ENCODE peak calls at places on chromosome 12, in four cellular contexts. W, C, Z and O are unnamed samples.

GRCh38 chr12:50981319-50982239 is 29.2 kb downstream of the HIGD1C start:
- DNase-seq in Z (no peak), W (no peak), C (no peak), O (no peak)

GRCh38 chr12:98698603-98699463 is 53.7 kb downstream of the APAF1 start:
- DNase-seq in C (peak; percentile 10), W (peak; percentile 37), Z (peak; percentile 72), O (peak; percentile 4)

GRCh38 chr12:9697619-9698018 is 28.1 kb downstream of the CLEC2D start:
- DNase-seq in Z (no peak), W (no peak), C (no peak), O (no peak)

GRCh38 chr12:68324531-68324930 is 7.6 kb downstream of the MDM1 start:
- DNase-seq in C (no peak), Z (no peak), W (no peak), O (no peak)

GRCh38 chr12:94208433-94208921 is 60.1 kb downstream of the PLXNC1 start:
- DNase-seq in Z (no peak), C (no peak), W (no peak), O (no peak)

GRCh38 chr12:7005288-7005687 is 13.0 kb downstream of the LPCAT3 start:
- DNase-seq in C (no peak), W (no peak), Z (no peak), O (no peak)

GRCh38 chr12:70659077-70659606 is 21.9 kb upstream of the PTPRB start:
- DNase-seq in W (no peak), C (no peak), Z (no peak), O (no peak)

GRCh38 chr12:50314629-50315312 is 31.5 kb upstream of the LIMA1 start:
- DNase-seq in W (no peak), C (peak; percentile 19), Z (peak; percentile 72), O (no peak)

GRCh38 chr12:132108211-132108832 is 35.8 kb downstream of the DDX51 start:
- DNase-seq in Z (no peak), C (no peak), W (no peak), O (no peak)

GRCh38 chr12:89597770-89598169 is 71.9 kb upstream of the POC1B start:
- DNase-seq in W (no peak), Z (no peak), C (no peak), O (no peak)

GRCh38 chr12:61646639-61647038 is 613.6 kb upstream of the USP15 start:
- DNase-seq in W (no peak), C (no peak), Z (no peak), O (no peak)

GRCh38 chr12:58487280-58488141 is 432.8 kb downstream of the LRIG3 start:
- DNase-seq in C (peak; percentile 63), Z (peak; percentile 98), W (peak; percentile 96), O (peak; percentile 75)

GRCh38 chr12:20142295-20142694 is 226.0 kb upstream of the PDE3A start:
- DNase-seq in Z (no peak), W (no peak), C (no peak), O (no peak)

GRCh38 chr12:9134981-9135628 is 19.4 kb upstream of the A2M start:
- DNase-seq in C (no peak), Z (no peak), W (no peak), O (no peak)

GRCh38 chr12:69896653-69897381 is 71.8 kb downstream of the MYRFL start:
- DNase-seq in Z (no peak), W (no peak), C (no peak), O (no peak)

GRCh38 chr12:87661770-87662402 is 367.3 kb downstream of the C12orf50 start:
- DNase-seq in W (no peak), C (no peak), Z (no peak), O (no peak)

GRCh38 chr12:98053202-98053601 is 462.2 kb upstream of the TMPO start:
- DNase-seq in C (no peak), Z (no peak), W (no peak), O (no peak)

GRCh38 chr12:46677749-46678148 is 148.0 kb downstream of the SLC38A4 start:
- DNase-seq in C (no peak), W (no peak), Z (peak; percentile 29), O (no peak)

GRCh38 chr12:26172013-26172412 is 23.4 kb upstream of the SSPN start:
- DNase-seq in W (no peak), Z (no peak), C (no peak), O (no peak)

GRCh38 chr12:94172973-94173372 is 24.6 kb downstream of the PLXNC1 start:
- DNase-seq in C (peak; percentile 23), W (peak; percentile 88), Z (peak; percentile 96), O (peak; percentile 94)

GRCh38 chr12:94207467-94208432 is 59.4 kb downstream of the PLXNC1 start:
- DNase-seq in Z (no peak), C (no peak), W (no peak), O (no peak)

GRCh38 chr12:112833272-112833671 is 41.7 kb downstream of the RPH3A start:
- DNase-seq in C (no peak), Z (no peak), W (no peak), O (no peak)

GRCh38 chr12:52006726-52007157 is at the start of gene TAMALIN:
- DNase-seq in W (no peak), C (no peak), Z (peak; percentile 40), O (no peak)

GRCh38 chr12:111284709-111285108 is 84.2 kb downstream of the PHETA1 start:
- DNase-seq in Z (no peak), W (no peak), C (no peak), O (no peak)

GRCh38 chr12:66959276-66959675 is 280.4 kb upstream of the GRIP1 start:
- DNase-seq in Z (no peak), W (no peak), C (no peak), O (no peak)

GRCh38 chr12:22529281-22530060 is 14.9 kb downstream of the C2CD5 start:
- DNase-seq in Z (peak; percentile 6), W (no peak), C (no peak), O (no peak)

GRCh38 chr12:5944688-5945070 is 380 bp downstream of the ANO2 start:
- DNase-seq in C (no peak), Z (no peak), W (no peak), O (no peak)

GRCh38 chr12:72388322-72388721 is 116.2 kb downstream of the TRHDE start:
- DNase-seq in Z (no peak), W (no peak), C (no peak), O (no peak)

GRCh38 chr12:19431407-19432308 is 7.6 kb upstream of the AEBP2 start:
- DNase-seq in Z (peak; percentile 89), C (no peak), W (peak; percentile 38), O (peak; percentile 80)

GRCh38 chr12:64682572-64683277 is 72.4 kb downstream of the RASSF3 start:
- DNase-seq in W (peak; percentile 44), C (no peak), Z (peak; percentile 89), O (no peak)

GRCh38 chr12:27524839-27525238 is 833 bp downstream of the PPFIBP1 start:
- DNase-seq in Z (peak; percentile 57), C (no peak), W (no peak), O (no peak)
- TF ChIP-seq CTCF in Z (no peak), C (no peak), W (peak; percentile 17), O (no peak)

GRCh38 chr12:120227233-120228040 is 26.5 kb upstream of the RPLP0 start:
- DNase-seq in W (no peak), C (no peak), Z (no peak), O (no peak)

GRCh38 chr12:120229071-120229582 is 28.2 kb upstream of the RPLP0 start:
- DNase-seq in W (no peak), Z (no peak), C (no peak), O (no peak)

GRCh38 chr12:120229583-120230325 is 28.8 kb upstream of the RPLP0 start:
- DNase-seq in C (no peak), Z (no peak), W (no peak), O (no peak)

GRCh38 chr12:120228041-120228290 is 27.1 kb upstream of the RPLP0 start:
- DNase-seq in C (no peak), W (no peak), Z (no peak), O (no peak)

GRCh38 chr12:120228291-120229070 is 27.6 kb upstream of the RPLP0 start:
- DNase-seq in W (peak; percentile 21), Z (peak; percentile 76), C (no peak), O (no peak)
- H3K4me3 ChIP-seq in W (no peak overlapping the region), Z (peak overlapping the region; percentile 20), C (no peak overlapping the region), O (peak overlapping the region; percentile 4)

DNA sequence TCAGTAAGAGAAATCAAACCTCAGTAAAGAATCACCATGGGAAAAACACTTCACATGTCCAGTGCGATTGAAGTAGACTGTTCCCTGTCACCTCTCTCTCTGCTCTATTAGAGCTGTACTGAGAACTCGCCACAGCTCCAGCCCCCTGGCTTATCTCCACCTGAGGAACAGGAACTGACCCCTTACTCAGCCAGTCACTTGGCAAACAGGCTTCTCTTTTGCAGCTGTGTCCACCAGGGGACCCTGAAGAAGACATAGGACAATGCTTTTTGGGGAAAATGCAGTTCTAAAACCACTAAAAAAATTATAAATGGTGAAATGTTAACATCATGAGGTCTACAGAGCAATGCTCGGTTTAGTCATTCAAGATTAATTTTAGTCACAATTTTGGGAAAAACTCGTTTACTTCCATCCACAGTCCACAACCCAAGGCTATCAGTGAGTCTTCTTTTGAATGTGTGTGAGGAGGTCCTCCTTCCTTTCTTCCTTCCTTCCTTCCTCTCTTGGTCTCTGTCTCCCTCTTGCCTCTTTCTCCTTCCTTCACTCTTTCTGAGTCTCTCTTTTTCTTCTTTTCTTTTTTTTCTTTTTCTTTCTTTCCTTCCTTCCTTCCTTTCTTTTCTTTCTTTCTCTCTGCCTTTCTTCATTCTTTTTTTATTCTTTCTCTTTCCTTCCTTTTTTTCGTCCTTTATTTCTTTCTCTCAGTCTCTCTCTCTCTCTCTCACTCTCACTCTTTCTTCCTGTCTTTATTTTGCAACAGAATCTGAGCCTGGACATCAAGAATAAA is 1189.5 kb upstream of the TMEM132C start:
- DNase-seq in W (no peak), C (no peak), Z (no peak), O (no peak)
- TF ChIP-seq CTCF in W (no peak), C (no peak), Z (no peak), O (no peak)

GRCh38 chr12:92036771-92037453 is 108.7 kb downstream of the BTG1 start:
- DNase-seq in W (peak; percentile 20), Z (peak; percentile 73), C (no peak), O (no peak)

GRCh38 chr12:92034083-92034482 is 111.6 kb downstream of the BTG1 start:
- DNase-seq in W (no peak), C (no peak), Z (no peak), O (no peak)

GRCh38 chr12:92034858-92035401 is 110.7 kb downstream of the BTG1 start:
- DNase-seq in W (peak; percentile 14), Z (peak; percentile 89), C (peak; percentile 29), O (no peak)

GRCh38 chr12:92035477-92035876 is 110.2 kb downstream of the BTG1 start:
- DNase-seq in W (no peak), C (no peak), Z (no peak), O (no peak)

DNA sequence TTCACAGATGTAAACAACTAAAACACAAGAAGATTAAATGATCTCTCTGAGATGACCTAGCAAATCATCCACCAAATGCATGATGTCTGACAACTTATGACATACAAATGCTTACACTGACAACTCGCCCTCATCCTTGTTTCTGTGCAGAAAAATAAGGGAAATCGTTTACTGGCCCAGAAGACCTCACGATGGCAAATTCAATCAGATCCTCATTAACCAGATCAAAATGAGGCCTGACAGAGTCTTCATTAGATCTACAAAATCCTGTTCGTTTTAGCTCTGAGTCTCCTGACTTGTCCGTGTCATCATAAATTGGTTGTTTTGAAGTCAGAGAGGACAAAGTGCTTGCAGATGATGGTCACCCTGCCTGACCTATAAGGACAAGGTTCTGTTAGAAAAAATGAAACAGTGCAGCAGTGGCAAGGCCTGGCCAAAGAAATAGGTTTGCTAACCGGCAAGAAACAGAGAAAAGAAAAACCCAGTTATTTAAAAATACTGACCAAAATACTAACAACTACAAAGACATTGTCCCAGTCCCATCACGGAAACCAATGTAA is 109.5 kb downstream of the BTG1 start:
- DNase-seq in W (no peak), C (no peak), Z (no peak), O (no peak)
- H3K4me3 ChIP-seq in W (no peak overlapping the region), C (no peak overlapping the region), Z (no peak overlapping the region), O (no peak overlapping the region)

GRCh38 chr12:108614041-108614440 is 16.2 kb upstream of the TMEM119 start:
- DNase-seq in Z (no peak), C (no peak), W (no peak), O (no peak)
- TF ChIP-seq CTCF in Z (no peak), C (no peak), W (no peak), O (no peak)